ENCODE peak calls at places on chromosomes 11 and 22, in five cellular contexts. S, C, V, T and E are unnamed samples.

GRCh38 chr22:47914481-47915097 is 1152.1 kb downstream of the TBC1D22A start:
- DNase-seq in S (no peak), C (no peak), V (no peak), T (no peak), E (no peak)

GRCh38 chr22:19086944-19087343 is 35.3 kb downstream of the DGCR2 start:
- DNase-seq in S (no peak), C (no peak), V (no peak), T (no peak), E (no peak)

GRCh38 chr22:26476705-26477340 is 6.8 kb downstream of the HPS4 start:
- DNase-seq in S (no peak), C (no peak), V (no peak), T (no peak), E (peak; percentile 16)

GRCh38 chr22:39266398-39267030 is 21.7 kb upstream of the PDGFB start:
- DNase-seq in S (no peak), C (peak; percentile 60), V (no peak), T (no peak), E (no peak)

GRCh38 chr11:71425851-71426250 is 22.3 kb downstream of the DHCR7 start:
- DNase-seq in S (no peak), C (no peak), V (no peak), T (no peak), E (no peak)

GRCh38 chr22:26893034-26893710 is 235.8 kb downstream of the MIAT start:
- DNase-seq in S (no peak), C (no peak), V (no peak), T (peak; percentile 69), E (no peak)

GRCh38 chr22:47133263-47133662 is 370.8 kb downstream of the TBC1D22A start:
- DNase-seq in S (no peak), C (no peak), V (no peak), T (no peak), E (no peak)

GRCh38 chr22:30425616-30426394 is at the start of gene MTFP1:
- DNase-seq in S (peak; percentile 15), C (peak; percentile 36), V (no peak), T (peak; percentile 41), E (no peak)

GRCh38 chr11:62130498-62131464 is 7.0 kb downstream of the INCENP start:
- DNase-seq in S (no peak), C (no peak), V (no peak), T (no peak), E (no peak)

GRCh38 chr11:61157743-61158142 is 3.5 kb downstream of the VPS37C start:
- DNase-seq in S (no peak), C (no peak), V (no peak), T (no peak), E (no peak)

GRCh38 chr11:75527130-75527529 is 1.4 kb upstream of the GDPD5 start:
- DNase-seq in S (no peak), C (no peak), V (no peak), T (no peak), E (no peak)

GRCh38 chr22:31567702-31568101 is 71.4 kb downstream of the SFI1 start:
- DNase-seq in S (no peak), C (no peak), V (no peak), T (no peak), E (no peak)

GRCh38 chr22:29830585-29830984 is 7.5 kb downstream of the ASCC2 start:
- DNase-seq in S (no peak), C (no peak), V (no peak), T (no peak), E (no peak)

GRCh38 chr11:72069787-72070251 is 10.5 kb downstream of the NUMA1 start:
- DNase-seq in S (no peak), C (no peak), V (peak; percentile 51), T (no peak), E (peak; percentile 21)

GRCh38 chr11:123973816-123974215 is 3.8 kb downstream of the OR10S1 start:
- DNase-seq in S (no peak), C (no peak), V (peak; percentile 13), T (no peak), E (no peak)

GRCh38 chr11:46296520-46297448 is 19.3 kb downstream of the CREB3L1 start:
- DNase-seq in S (no peak), C (no peak), V (no peak), T (peak; percentile 76), E (peak; percentile 92)

GRCh38 chr11:76791861-76792260 is 8.7 kb downstream of the TSKU start:
- DNase-seq in S (no peak), C (no peak), V (no peak), T (no peak), E (no peak)

GRCh38 chr11:31996159-31996881 is 94.6 kb upstream of the RCN1 start:
- DNase-seq in S (no peak), C (no peak), V (no peak), T (no peak), E (no peak)

GRCh38 chr11:117829369-117829725 is 4.8 kb upstream of the FXYD2 start:
- DNase-seq in S (no peak), C (no peak), V (no peak), T (no peak), E (no peak)

GRCh38 chr22:22720201-22720723 is 75.8 kb downstream of the GGTLC2 start:
- DNase-seq in S (no peak), C (peak; percentile 41), V (peak; percentile 67), T (peak; percentile 26), E (no peak)

GRCh38 chr11:8290122-8290810 is 26.6 kb upstream of the LMO1 start:
- DNase-seq in S (no peak), C (no peak), V (no peak), T (peak; percentile 76), E (no peak)

GRCh38 chr22:42768385-42769035 is 47.8 kb upstream of the A4GALT start:
- DNase-seq in S (no peak), C (no peak), V (no peak), T (no peak), E (no peak)

GRCh38 chr22:44615602-44616180 is 86.3 kb upstream of the PRR5 start:
- DNase-seq in S (no peak), C (no peak), V (no peak), T (no peak), E (no peak)